ENCODE peak calls at places on chromosomes 11 and 22, in ten cellular contexts. One of them, this sample, is unnamed.

GRCh38 chr11:3896644-3897043 is 41.2 kb downstream of the STIM1 start:
- DNase-seq in PC-9: no peak
- DNase-seq in stimulated activated CD8-positive, alpha-beta memory T cell treated with anti-CD3 and anti-CD28 coated beads, Interleukin-7, amount 100 ng/mL, for 48 hours: no peak
- DNase-seq in AG20443: no peak
- DNase-seq in frontal cortex: no peak
- DNase-seq in stimulated activated CD4-positive, alpha-beta T cell treated with anti-CD3 and anti-CD28 coated beads, Interleukin-1b, Interleukin-23, amount 100 ng/mL, for 4 hours: no peak
- DNase-seq in endodermal cell: no peak
- DNase-seq in NCI-H187 treated with DMSO at 0.1 percent for 48 hours: no peak
- DNase-seq in head of caudate nucleus: no peak
- DNase-seq in NCI-H345: no peak
- DNase-seq in this sample: no peak

GRCh38 chr11:125069796-125070195 is 6.7 kb downstream of the SLC37A2 start:
- DNase-seq in NCI-H345: no peak
- DNase-seq in NCI-H187 treated with DMSO at 0.1 percent for 48 hours: no peak
- DNase-seq in stimulated activated CD4-positive, alpha-beta T cell treated with anti-CD3 and anti-CD28 coated beads, Interleukin-1b, Interleukin-23, amount 100 ng/mL, for 4 hours: no peak
- DNase-seq in AG20443: peak
- DNase-seq in head of caudate nucleus: no peak
- DNase-seq in frontal cortex: no peak
- DNase-seq in PC-9: no peak
- DNase-seq in stimulated activated CD8-positive, alpha-beta memory T cell treated with anti-CD3 and anti-CD28 coated beads, Interleukin-7, amount 100 ng/mL, for 48 hours: no peak
- DNase-seq in endodermal cell: no peak
- DNase-seq in this sample: no peak

GRCh38 chr11:133950874-133951483 is 5.8 kb downstream of the IGSF9B start:
- DNase-seq in NCI-H345: no peak
- DNase-seq in frontal cortex: no peak
- DNase-seq in AG20443: no peak
- DNase-seq in stimulated activated CD4-positive, alpha-beta T cell treated with anti-CD3 and anti-CD28 coated beads, Interleukin-1b, Interleukin-23, amount 100 ng/mL, for 4 hours: no peak
- DNase-seq in PC-9: no peak
- DNase-seq in stimulated activated CD8-positive, alpha-beta memory T cell treated with anti-CD3 and anti-CD28 coated beads, Interleukin-7, amount 100 ng/mL, for 48 hours: no peak
- DNase-seq in NCI-H187 treated with DMSO at 0.1 percent for 48 hours: no peak
- DNase-seq in head of caudate nucleus: no peak
- DNase-seq in endodermal cell: peak
- DNase-seq in this sample: no peak

GRCh38 chr11:72223615-72224586 is 666 bp upstream of the INPPL1 start:
- DNase-seq in NCI-H187 treated with DMSO at 0.1 percent for 48 hours: no peak
- DNase-seq in AG20443: peak
- DNase-seq in NCI-H345: peak
- DNase-seq in endodermal cell: peak
- DNase-seq in head of caudate nucleus: peak
- DNase-seq in stimulated activated CD4-positive, alpha-beta T cell treated with anti-CD3 and anti-CD28 coated beads, Interleukin-1b, Interleukin-23, amount 100 ng/mL, for 4 hours: peak
- DNase-seq in frontal cortex: peak
- DNase-seq in PC-9: no peak
- DNase-seq in stimulated activated CD8-positive, alpha-beta memory T cell treated with anti-CD3 and anti-CD28 coated beads, Interleukin-7, amount 100 ng/mL, for 48 hours: peak
- DNase-seq in this sample: no peak

GRCh38 chr11:26011474-26011873 is 320.5 kb upstream of the ANO3 start:
- DNase-seq in head of caudate nucleus: no peak
- DNase-seq in endodermal cell: no peak
- DNase-seq in NCI-H345: no peak
- DNase-seq in AG20443: no peak
- DNase-seq in stimulated activated CD8-positive, alpha-beta memory T cell treated with anti-CD3 and anti-CD28 coated beads, Interleukin-7, amount 100 ng/mL, for 48 hours: no peak
- DNase-seq in frontal cortex: no peak
- DNase-seq in stimulated activated CD4-positive, alpha-beta T cell treated with anti-CD3 and anti-CD28 coated beads, Interleukin-1b, Interleukin-23, amount 100 ng/mL, for 4 hours: no peak
- DNase-seq in NCI-H187 treated with DMSO at 0.1 percent for 48 hours: no peak
- DNase-seq in PC-9: no peak
- DNase-seq in this sample: no peak

GRCh38 chr11:116931206-116931953 is 94.0 kb upstream of the APOA1 start:
- DNase-seq in stimulated activated CD4-positive, alpha-beta T cell treated with anti-CD3 and anti-CD28 coated beads, Interleukin-1b, Interleukin-23, amount 100 ng/mL, for 4 hours: no peak
- DNase-seq in PC-9: peak
- DNase-seq in AG20443: peak
- DNase-seq in stimulated activated CD8-positive, alpha-beta memory T cell treated with anti-CD3 and anti-CD28 coated beads, Interleukin-7, amount 100 ng/mL, for 48 hours: no peak
- DNase-seq in NCI-H187 treated with DMSO at 0.1 percent for 48 hours: no peak
- DNase-seq in frontal cortex: no peak
- DNase-seq in head of caudate nucleus: no peak
- DNase-seq in NCI-H345: no peak
- DNase-seq in endodermal cell: no peak
- DNase-seq in this sample: no peak

GRCh38 chr11:114366331-114367243 is 33.7 kb downstream of the C11orf71 start:
- DNase-seq in AG20443: peak
- DNase-seq in stimulated activated CD4-positive, alpha-beta T cell treated with anti-CD3 and anti-CD28 coated beads, Interleukin-1b, Interleukin-23, amount 100 ng/mL, for 4 hours: no peak
- DNase-seq in stimulated activated CD8-positive, alpha-beta memory T cell treated with anti-CD3 and anti-CD28 coated beads, Interleukin-7, amount 100 ng/mL, for 48 hours: no peak
- DNase-seq in head of caudate nucleus: no peak
- DNase-seq in frontal cortex: no peak
- DNase-seq in PC-9: peak
- DNase-seq in NCI-H345: no peak
- DNase-seq in endodermal cell: no peak
- DNase-seq in NCI-H187 treated with DMSO at 0.1 percent for 48 hours: no peak
- DNase-seq in this sample: no peak

GRCh38 chr22:28025866-28026575 is 107.0 kb upstream of the PITPNB start:
- DNase-seq in NCI-H345: no peak
- DNase-seq in stimulated activated CD4-positive, alpha-beta T cell treated with anti-CD3 and anti-CD28 coated beads, Interleukin-1b, Interleukin-23, amount 100 ng/mL, for 4 hours: no peak
- DNase-seq in PC-9: no peak
- DNase-seq in head of caudate nucleus: no peak
- DNase-seq in NCI-H187 treated with DMSO at 0.1 percent for 48 hours: no peak
- DNase-seq in endodermal cell: no peak
- DNase-seq in stimulated activated CD8-positive, alpha-beta memory T cell treated with anti-CD3 and anti-CD28 coated beads, Interleukin-7, amount 100 ng/mL, for 48 hours: no peak
- DNase-seq in AG20443: no peak
- DNase-seq in frontal cortex: no peak
- DNase-seq in this sample: no peak

GRCh38 chr11:117535201-117535869 is 207.7 kb downstream of the CEP164 start:
- DNase-seq in head of caudate nucleus: peak
- DNase-seq in PC-9: no peak
- DNase-seq in stimulated activated CD8-positive, alpha-beta memory T cell treated with anti-CD3 and anti-CD28 coated beads, Interleukin-7, amount 100 ng/mL, for 48 hours: no peak
- DNase-seq in stimulated activated CD4-positive, alpha-beta T cell treated with anti-CD3 and anti-CD28 coated beads, Interleukin-1b, Interleukin-23, amount 100 ng/mL, for 4 hours: no peak
- DNase-seq in endodermal cell: no peak
- DNase-seq in frontal cortex: peak
- DNase-seq in NCI-H187 treated with DMSO at 0.1 percent for 48 hours: no peak
- DNase-seq in AG20443: no peak
- DNase-seq in NCI-H345: peak
- DNase-seq in this sample: peak

GRCh38 chr11:43574949-43575915 is 105.3 kb upstream of the HSD17B12 start:
- DNase-seq in frontal cortex: no peak
- DNase-seq in endodermal cell: peak
- DNase-seq in NCI-H187 treated with DMSO at 0.1 percent for 48 hours: no peak
- DNase-seq in PC-9: no peak
- DNase-seq in stimulated activated CD8-positive, alpha-beta memory T cell treated with anti-CD3 and anti-CD28 coated beads, Interleukin-7, amount 100 ng/mL, for 48 hours: no peak
- DNase-seq in stimulated activated CD4-positive, alpha-beta T cell treated with anti-CD3 and anti-CD28 coated beads, Interleukin-1b, Interleukin-23, amount 100 ng/mL, for 4 hours: no peak
- DNase-seq in NCI-H345: peak
- DNase-seq in AG20443: peak
- DNase-seq in head of caudate nucleus: peak
- DNase-seq in this sample: peak

GRCh38 chr22:30968015-30968923 is at the start of gene MORC2:
- DNase-seq in NCI-H187 treated with DMSO at 0.1 percent for 48 hours: no peak
- DNase-seq in AG20443: no peak
- DNase-seq in head of caudate nucleus: no peak
- DNase-seq in stimulated activated CD4-positive, alpha-beta T cell treated with anti-CD3 and anti-CD28 coated beads, Interleukin-1b, Interleukin-23, amount 100 ng/mL, for 4 hours: no peak
- DNase-seq in endodermal cell: peak
- DNase-seq in PC-9: no peak
- DNase-seq in frontal cortex: no peak
- DNase-seq in stimulated activated CD8-positive, alpha-beta memory T cell treated with anti-CD3 and anti-CD28 coated beads, Interleukin-7, amount 100 ng/mL, for 48 hours: no peak
- DNase-seq in NCI-H345: peak
- DNase-seq in this sample: peak

GRCh38 chr22:36162127-36163034 is 1.8 kb upstream of the APOL3 start:
- DNase-seq in PC-9: no peak
- DNase-seq in NCI-H187 treated with DMSO at 0.1 percent for 48 hours: no peak
- DNase-seq in NCI-H345: no peak
- DNase-seq in AG20443: no peak
- DNase-seq in head of caudate nucleus: no peak
- DNase-seq in stimulated activated CD8-positive, alpha-beta memory T cell treated with anti-CD3 and anti-CD28 coated beads, Interleukin-7, amount 100 ng/mL, for 48 hours: no peak
- DNase-seq in frontal cortex: no peak
- DNase-seq in stimulated activated CD4-positive, alpha-beta T cell treated with anti-CD3 and anti-CD28 coated beads, Interleukin-1b, Interleukin-23, amount 100 ng/mL, for 4 hours: no peak
- DNase-seq in endodermal cell: no peak
- DNase-seq in this sample: no peak

GRCh38 chr22:20243545-20244249 is 24.4 kb downstream of the RTN4R start:
- DNase-seq in head of caudate nucleus: peak
- DNase-seq in PC-9: no peak
- DNase-seq in AG20443: peak
- DNase-seq in endodermal cell: peak
- DNase-seq in NCI-H187 treated with DMSO at 0.1 percent for 48 hours: peak
- DNase-seq in stimulated activated CD4-positive, alpha-beta T cell treated with anti-CD3 and anti-CD28 coated beads, Interleukin-1b, Interleukin-23, amount 100 ng/mL, for 4 hours: peak
- DNase-seq in NCI-H345: peak
- DNase-seq in stimulated activated CD8-positive, alpha-beta memory T cell treated with anti-CD3 and anti-CD28 coated beads, Interleukin-7, amount 100 ng/mL, for 48 hours: peak
- DNase-seq in frontal cortex: no peak
- DNase-seq in this sample: peak

GRCh38 chr22:49996192-49996531 is 16.4 kb downstream of the IL17REL start:
- DNase-seq in frontal cortex: no peak
- DNase-seq in AG20443: peak
- DNase-seq in stimulated activated CD4-positive, alpha-beta T cell treated with anti-CD3 and anti-CD28 coated beads, Interleukin-1b, Interleukin-23, amount 100 ng/mL, for 4 hours: no peak
- DNase-seq in NCI-H187 treated with DMSO at 0.1 percent for 48 hours: no peak
- DNase-seq in endodermal cell: no peak
- DNase-seq in stimulated activated CD8-positive, alpha-beta memory T cell treated with anti-CD3 and anti-CD28 coated beads, Interleukin-7, amount 100 ng/mL, for 48 hours: no peak
- DNase-seq in PC-9: no peak
- DNase-seq in head of caudate nucleus: no peak
- DNase-seq in NCI-H345: no peak
- DNase-seq in this sample: no peak

GRCh38 chr22:20738394-20739089 is 35.4 kb upstream of the SERPIND1 start:
- DNase-seq in AG20443: no peak
- DNase-seq in head of caudate nucleus: no peak
- DNase-seq in frontal cortex: no peak
- DNase-seq in NCI-H345: no peak
- DNase-seq in stimulated activated CD4-positive, alpha-beta T cell treated with anti-CD3 and anti-CD28 coated beads, Interleukin-1b, Interleukin-23, amount 100 ng/mL, for 4 hours: no peak
- DNase-seq in stimulated activated CD8-positive, alpha-beta memory T cell treated with anti-CD3 and anti-CD28 coated beads, Interleukin-7, amount 100 ng/mL, for 48 hours: no peak
- DNase-seq in NCI-H187 treated with DMSO at 0.1 percent for 48 hours: no peak
- DNase-seq in endodermal cell: no peak
- DNase-seq in PC-9: no peak
- DNase-seq in this sample: no peak